ENCODE peak calls at places on chromosomes 2 and 18, in nine cellular contexts. One of them, this sample, is unnamed.
A peak's percentile ranks its signal among the peaks of the same experiment; 100 is the strongest.

GRCh38 chr18:2409906-2410305 is 161.4 kb downstream of the METTL4 start:
- DNase-seq in CD8-positive, alpha-beta T cell: no peak
- DNase-seq in NCI-H446: no peak
- DNase-seq in astrocyte of the spinal cord: no peak
- DNase-seq in SJSA1: no peak
- DNase-seq in mesenchymal stem cell: no peak
- DNase-seq in ELR: no peak
- DNase-seq in NCI-H1105 treated with DMSO at 0.1 percent for 48 hours: no peak
- DNase-seq in mesothelial cell of epicardium: no peak
- DNase-seq in this sample: no peak

GRCh38 chr2:179165356-179166000 is 99.2 kb downstream of the SESTD1 start:
- DNase-seq in CD8-positive, alpha-beta T cell: no peak
- DNase-seq in ELR: no peak
- DNase-seq in mesenchymal stem cell: no peak
- DNase-seq in astrocyte of the spinal cord: peak; percentile 16
- DNase-seq in SJSA1: no peak
- DNase-seq in mesothelial cell of epicardium: no peak
- DNase-seq in NCI-H1105 treated with DMSO at 0.1 percent for 48 hours: no peak
- DNase-seq in NCI-H446: no peak
- DNase-seq in this sample: no peak

GRCh38 chr2:104790100-104790811 is 63.7 kb upstream of the POU3F3 start:
- DNase-seq in mesenchymal stem cell: no peak
- DNase-seq in CD8-positive, alpha-beta T cell: no peak
- DNase-seq in mesothelial cell of epicardium: no peak
- DNase-seq in NCI-H446: no peak
- DNase-seq in SJSA1: no peak
- DNase-seq in astrocyte of the spinal cord: peak; percentile 43
- DNase-seq in ELR: no peak
- DNase-seq in NCI-H1105 treated with DMSO at 0.1 percent for 48 hours: no peak
- DNase-seq in this sample: no peak

GRCh38 chr2:48860391-48860790 is 104.9 kb upstream of the LHCGR start:
- DNase-seq in SJSA1: no peak
- DNase-seq in mesothelial cell of epicardium: no peak
- DNase-seq in astrocyte of the spinal cord: no peak
- DNase-seq in NCI-H1105 treated with DMSO at 0.1 percent for 48 hours: no peak
- DNase-seq in ELR: no peak
- DNase-seq in mesenchymal stem cell: no peak
- DNase-seq in NCI-H446: no peak
- DNase-seq in CD8-positive, alpha-beta T cell: no peak
- DNase-seq in this sample: peak; percentile 21

GRCh38 chr2:70121627-70122372 is 34.5 kb downstream of the PCBP1 start:
- DNase-seq in NCI-H1105 treated with DMSO at 0.1 percent for 48 hours: no peak
- DNase-seq in mesenchymal stem cell: no peak
- DNase-seq in NCI-H446: no peak
- DNase-seq in CD8-positive, alpha-beta T cell: no peak
- DNase-seq in SJSA1: no peak
- DNase-seq in mesothelial cell of epicardium: no peak
- DNase-seq in astrocyte of the spinal cord: no peak
- DNase-seq in ELR: no peak
- DNase-seq in this sample: no peak

GRCh38 chr2:75476778-75477177 is 84.0 kb downstream of the EVA1A start:
- DNase-seq in mesenchymal stem cell: peak; percentile 70
- DNase-seq in NCI-H1105 treated with DMSO at 0.1 percent for 48 hours: no peak
- DNase-seq in ELR: peak; percentile 73
- DNase-seq in SJSA1: peak; percentile 99
- DNase-seq in NCI-H446: no peak
- DNase-seq in mesothelial cell of epicardium: no peak
- DNase-seq in astrocyte of the spinal cord: peak; percentile 63
- DNase-seq in CD8-positive, alpha-beta T cell: no peak
- DNase-seq in this sample: peak; percentile 73

GRCh38 chr18:12679183-12679786 is 21.4 kb upstream of the SPIRE1 start:
- DNase-seq in mesothelial cell of epicardium: no peak
- DNase-seq in NCI-H1105 treated with DMSO at 0.1 percent for 48 hours: no peak
- DNase-seq in CD8-positive, alpha-beta T cell: no peak
- DNase-seq in NCI-H446: no peak
- DNase-seq in astrocyte of the spinal cord: no peak
- DNase-seq in mesenchymal stem cell: peak; percentile 63
- DNase-seq in ELR: peak; percentile 60
- DNase-seq in SJSA1: peak; percentile 36
- DNase-seq in this sample: peak; percentile 40

GRCh38 chr18:58447342-58448190 is 181.3 kb downstream of the ALPK2 start:
- DNase-seq in CD8-positive, alpha-beta T cell: no peak
- DNase-seq in SJSA1: no peak
- DNase-seq in NCI-H1105 treated with DMSO at 0.1 percent for 48 hours: no peak
- DNase-seq in astrocyte of the spinal cord: peak; percentile 37
- DNase-seq in ELR: peak; percentile 18
- DNase-seq in NCI-H446: no peak
- DNase-seq in mesothelial cell of epicardium: no peak
- DNase-seq in mesenchymal stem cell: peak; percentile 20
- DNase-seq in this sample: no peak

GRCh38 chr2:167733750-167734149 is 513.6 kb downstream of the STK39 start:
- DNase-seq in mesothelial cell of epicardium: no peak
- DNase-seq in astrocyte of the spinal cord: peak; percentile 22
- DNase-seq in CD8-positive, alpha-beta T cell: no peak
- DNase-seq in NCI-H446: no peak
- DNase-seq in mesenchymal stem cell: peak; percentile 30
- DNase-seq in SJSA1: no peak
- DNase-seq in ELR: peak; percentile 7
- DNase-seq in NCI-H1105 treated with DMSO at 0.1 percent for 48 hours: no peak
- DNase-seq in this sample: peak; percentile 80

GRCh38 chr2:136212426-136213378 is 94.8 kb upstream of the CXCR4 start:
- DNase-seq in SJSA1: no peak
- DNase-seq in astrocyte of the spinal cord: no peak
- DNase-seq in ELR: no peak
- DNase-seq in mesenchymal stem cell: no peak
- DNase-seq in CD8-positive, alpha-beta T cell: no peak
- DNase-seq in mesothelial cell of epicardium: no peak
- DNase-seq in NCI-H446: no peak
- DNase-seq in NCI-H1105 treated with DMSO at 0.1 percent for 48 hours: no peak
- DNase-seq in this sample: no peak

GRCh38 chr2:140657657-140658056 is 1473.2 kb downstream of the LRP1B start:
- DNase-seq in SJSA1: no peak
- DNase-seq in CD8-positive, alpha-beta T cell: no peak
- DNase-seq in NCI-H446: no peak
- DNase-seq in mesenchymal stem cell: no peak
- DNase-seq in astrocyte of the spinal cord: peak; percentile 51
- DNase-seq in ELR: peak; percentile 76
- DNase-seq in NCI-H1105 treated with DMSO at 0.1 percent for 48 hours: no peak
- DNase-seq in mesothelial cell of epicardium: no peak
- DNase-seq in this sample: peak; percentile 0

GRCh38 chr2:147945660-147946059 is 74.9 kb downstream of the ORC4 start:
- DNase-seq in NCI-H446: no peak
- DNase-seq in astrocyte of the spinal cord: peak; percentile 35
- DNase-seq in mesothelial cell of epicardium: no peak
- DNase-seq in NCI-H1105 treated with DMSO at 0.1 percent for 48 hours: no peak
- DNase-seq in CD8-positive, alpha-beta T cell: no peak
- DNase-seq in ELR: peak; percentile 18
- DNase-seq in SJSA1: no peak
- DNase-seq in mesenchymal stem cell: no peak
- DNase-seq in this sample: no peak

This sample was measured in HT1080.